ENCODE peak calls at places on chromosome 1, in four cellular contexts. One of them, this sample, is unnamed.

GRCh38 chr1:234206651-234207284 is 166.5 kb upstream of the COA6 start:
- DNase-seq in GM12878: no peak
- DNase-seq in HepG2: peak
- DNase-seq in K562: no peak
- DNase-seq in this sample: peak

GRCh38 chr1:153356392-153357075 is 1.1 kb upstream of the S100A9 start:
- DNase-seq in GM12878: no peak
- DNase-seq in HepG2: no peak
- DNase-seq in K562: no peak
- DNase-seq in this sample: no peak

GRCh38 chr1:212641956-212642355 is 33.4 kb downstream of the ATF3 start:
- DNase-seq in GM12878: no peak
- DNase-seq in HepG2: no peak
- DNase-seq in K562: no peak
- DNase-seq in this sample: no peak

GRCh38 chr1:235090406-235091069 is 38.1 kb downstream of the TOMM20 start:
- DNase-seq in GM12878: no peak
- DNase-seq in K562: no peak
- DNase-seq in HepG2: peak
- DNase-seq in this sample: no peak

GRCh38 chr1:231512147-231512698 is 16.2 kb upstream of the TSNAX start:
- DNase-seq in HepG2: peak
- DNase-seq in GM12878: peak
- DNase-seq in K562: no peak
- DNase-seq in this sample: peak

GRCh38 chr1:31977361-31978131 is 36.1 kb upstream of the KHDRBS1 start:
- DNase-seq in GM12878: no peak
- DNase-seq in HepG2: peak
- DNase-seq in K562: peak
- DNase-seq in this sample: peak

GRCh38 chr1:70048336-70048735 is 157.0 kb downstream of the LRRC40 start:
- DNase-seq in K562: no peak
- DNase-seq in HepG2: no peak
- DNase-seq in GM12878: no peak
- DNase-seq in this sample: no peak

GRCh38 chr1:67889940-67890567 is 56.8 kb upstream of the GNG12 start:
- DNase-seq in HepG2: no peak
- DNase-seq in GM12878: no peak
- DNase-seq in K562: peak
- DNase-seq in this sample: peak

GRCh38 chr1:4016351-4017130 is 116.5 kb upstream of the C1orf174 start:
- DNase-seq in HepG2: no peak
- DNase-seq in GM12878: no peak
- DNase-seq in K562: no peak
- DNase-seq in this sample: no peak

GRCh38 chr1:219837274-219837993 is 90.9 kb downstream of the SLC30A10 start:
- DNase-seq in GM12878: no peak
- DNase-seq in HepG2: peak
- DNase-seq in K562: peak
- DNase-seq in this sample: peak

GRCh38 chr1:226976671-226977287 is 36.7 kb downstream of the COQ8A start:
- DNase-seq in GM12878: no peak
- DNase-seq in K562: no peak
- DNase-seq in HepG2: no peak
- DNase-seq in this sample: no peak

GRCh38 chr1:115666206-115666605 is 24.4 kb downstream of the VANGL1 start:
- DNase-seq in HepG2: no peak
- DNase-seq in K562: no peak
- DNase-seq in GM12878: no peak
- DNase-seq in this sample: no peak

GRCh38 chr1:231161711-231162299 is at the start of gene TRIM67:
- DNase-seq in K562: peak
- DNase-seq in GM12878: no peak
- DNase-seq in HepG2: peak
- DNase-seq in this sample: peak

GRCh38 chr1:154324669-154325582 is at the start of gene ATP8B2:
- DNase-seq in GM12878: no peak
- DNase-seq in HepG2: peak
- DNase-seq in K562: peak
- DNase-seq in this sample: peak

GRCh38 chr1:241834733-241835377 is 13.1 kb upstream of the EXO1 start:
- DNase-seq in K562: no peak
- DNase-seq in HepG2: peak
- DNase-seq in GM12878: no peak
- DNase-seq in this sample: peak

GRCh38 chr1:92408825-92409224 is 77.9 kb downstream of the GFI1 start:
- DNase-seq in K562: no peak
- DNase-seq in GM12878: no peak
- DNase-seq in HepG2: no peak
- DNase-seq in this sample: no peak

GRCh38 chr1:211566431-211567025 is 12.4 kb downstream of the SLC30A1 start:
- DNase-seq in K562: no peak
- DNase-seq in GM12878: peak
- DNase-seq in HepG2: no peak
- DNase-seq in this sample: no peak

GRCh38 chr1:192861860-192862259 is 53.0 kb downstream of the RGS2 start:
- DNase-seq in K562: no peak
- DNase-seq in GM12878: no peak
- DNase-seq in HepG2: no peak
- DNase-seq in this sample: no peak

GRCh38 chr1:1088801-1089680 is 14.9 kb upstream of the RNF223 start:
- DNase-seq in GM12878: no peak
- DNase-seq in K562: no peak
- DNase-seq in HepG2: no peak
- DNase-seq in this sample: no peak

GRCh38 chr1:156152628-156153027 is 757 bp upstream of the SEMA4A start:
- DNase-seq in GM12878: no peak
- DNase-seq in HepG2: no peak
- DNase-seq in K562: no peak
- DNase-seq in this sample: no peak

GRCh38 chr1:244920911-244921310 is 56.6 kb upstream of the HNRNPU start:
- DNase-seq in GM12878: no peak
- DNase-seq in K562: no peak
- DNase-seq in HepG2: no peak
- DNase-seq in this sample: no peak

GRCh38 chr1:53134961-53135734 is 7.3 kb downstream of the SLC1A7 start:
- DNase-seq in HepG2: no peak
- DNase-seq in GM12878: no peak
- DNase-seq in K562: peak
- DNase-seq in this sample: no peak

GRCh38 chr1:31672988-31673387 is 28.3 kb upstream of the PEF1 start:
- DNase-seq in K562: no peak
- DNase-seq in GM12878: no peak
- DNase-seq in HepG2: no peak
- DNase-seq in this sample: no peak

GRCh38 chr1:226638608-226639007 is 90.0 kb downstream of the STUM start:
- DNase-seq in K562: no peak
- DNase-seq in GM12878: no peak
- DNase-seq in HepG2: no peak
- DNase-seq in this sample: no peak

GRCh38 chr1:86247553-86248279 is 91.1 kb upstream of the COL24A1 start:
- DNase-seq in K562: no peak
- DNase-seq in HepG2: no peak
- DNase-seq in GM12878: no peak
- DNase-seq in this sample: no peak

GRCh38 chr1:230754831-230755230 is 7.6 kb downstream of the CAPN9 start:
- DNase-seq in GM12878: no peak
- DNase-seq in K562: no peak
- DNase-seq in HepG2: no peak
- DNase-seq in this sample: no peak

GRCh38 chr1:205589618-205590456 is 42.0 kb downstream of the ELK4 start:
- DNase-seq in GM12878: no peak
- DNase-seq in K562: no peak
- DNase-seq in HepG2: peak
- DNase-seq in this sample: no peak

GRCh38 chr1:209029737-209030136 is 553.8 kb upstream of the CAMK1G start:
- DNase-seq in GM12878: no peak
- DNase-seq in K562: no peak
- DNase-seq in HepG2: no peak
- DNase-seq in this sample: no peak

GRCh38 chr1:44757420-44757819 is 17.8 kb downstream of the KIF2C start:
- DNase-seq in HepG2: no peak
- DNase-seq in K562: no peak
- DNase-seq in GM12878: no peak
- DNase-seq in this sample: no peak

GRCh38 chr1:44760876-44761275 is 14.5 kb upstream of the RPS8 start:
- DNase-seq in GM12878: no peak
- DNase-seq in K562: no peak
- DNase-seq in HepG2: no peak
- DNase-seq in this sample: no peak

GRCh38 chr1:44759077-44759476 is 16.3 kb upstream of the RPS8 start:
- DNase-seq in HepG2: no peak
- DNase-seq in GM12878: no peak
- DNase-seq in K562: no peak
- DNase-seq in this sample: no peak
- TF ChIP-seq JUNB in HepG2: no peak
- TF ChIP-seq JUNB in GM12878: no peak
- TF ChIP-seq JUNB in K562: no peak
- TF ChIP-seq JUNB in this sample: no peak

DNA sequence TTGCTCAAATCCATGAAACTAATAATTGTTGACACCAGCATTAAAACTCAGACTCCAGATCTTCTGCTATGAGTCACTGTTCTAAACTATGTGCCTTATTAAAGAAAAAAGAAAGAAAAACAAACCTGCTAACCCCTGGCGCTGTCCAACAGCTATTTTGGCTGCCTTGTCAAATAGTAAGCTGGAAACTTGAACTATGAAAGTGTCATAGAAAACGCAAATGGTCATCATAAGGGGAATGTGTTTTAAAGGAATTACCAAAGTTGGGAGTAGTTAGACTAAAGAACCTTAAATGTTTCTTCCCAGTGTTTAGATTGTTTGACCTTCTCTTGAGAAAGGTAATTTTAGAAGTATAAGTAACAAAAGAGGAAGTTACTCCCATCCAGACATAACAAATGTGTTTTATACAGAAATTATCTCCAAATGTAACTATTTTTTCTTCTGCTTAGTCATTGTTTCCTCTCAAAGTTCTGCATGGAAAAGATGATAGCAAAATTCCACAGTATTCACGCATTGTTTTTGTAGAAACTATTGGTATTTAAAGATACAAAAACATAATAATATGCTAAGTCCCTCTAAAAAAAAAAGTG is 272.4 kb downstream of the TPR start:
- DNase-seq in HepG2: no peak
- DNase-seq in K562: no peak
- DNase-seq in GM12878: no peak
- DNase-seq in this sample: no peak
- TF ChIP-seq REST in HepG2: no peak
- TF ChIP-seq REST in K562: peak
- TF ChIP-seq REST in GM12878: peak
- TF ChIP-seq REST in this sample: peak

GRCh38 chr1:179089827-179090482 is 8.1 kb downstream of the TOR3A start:
- DNase-seq in K562: no peak
- DNase-seq in HepG2: no peak
- DNase-seq in GM12878: no peak
- DNase-seq in this sample: no peak

GRCh38 chr1:179090522-179090921 is 8.7 kb downstream of the TOR3A start:
- DNase-seq in HepG2: no peak
- DNase-seq in GM12878: no peak
- DNase-seq in K562: no peak
- DNase-seq in this sample: no peak

GRCh38 chr1:179090923-179091322 is 9.1 kb downstream of the TOR3A start:
- DNase-seq in HepG2: no peak
- DNase-seq in GM12878: no peak
- DNase-seq in K562: no peak
- DNase-seq in this sample: no peak

GRCh38 chr1:179092896-179093461 is 11.1 kb downstream of the TOR3A start:
- DNase-seq in K562: no peak
- DNase-seq in HepG2: no peak
- DNase-seq in GM12878: no peak
- DNase-seq in this sample: no peak

GRCh38 chr1:179091691-179092165 is 9.9 kb downstream of the TOR3A start:
- DNase-seq in HepG2: peak
- DNase-seq in GM12878: no peak
- DNase-seq in K562: no peak
- DNase-seq in this sample: no peak
- TF ChIP-seq HDAC2 in HepG2: peak
- TF ChIP-seq HDAC2 in GM12878: no peak
- TF ChIP-seq HDAC2 in K562: no peak
- TF ChIP-seq HDAC2 in this sample: no peak

GRCh38 chr1:36091141-36091540 is 2.4 kb downstream of the ADPRS start:
- DNase-seq in K562: no peak
- DNase-seq in HepG2: no peak
- DNase-seq in GM12878: no peak
- DNase-seq in this sample: no peak
- TF ChIP-seq JUNB in K562: no peak
- TF ChIP-seq JUNB in HepG2: no peak
- TF ChIP-seq JUNB in GM12878: no peak
- TF ChIP-seq JUNB in this sample: no peak

DNA sequence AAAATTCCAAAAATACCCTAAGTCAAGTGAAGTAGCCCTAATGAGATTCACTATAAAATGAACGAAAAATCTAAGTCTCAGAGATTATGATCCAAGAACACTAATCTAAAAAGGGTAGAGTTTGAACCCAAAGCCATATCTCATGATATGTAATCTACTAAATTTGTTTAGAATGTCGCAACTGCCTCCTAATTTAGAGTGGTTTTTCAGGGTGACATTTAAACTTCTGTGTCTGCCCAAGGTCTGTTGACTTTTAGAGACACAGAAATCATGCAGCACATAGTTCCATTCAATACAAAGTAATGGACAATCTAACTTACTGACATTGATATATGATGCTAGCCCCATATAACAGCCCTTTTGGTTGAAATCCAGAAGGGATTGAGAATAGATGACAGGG is 28.9 kb downstream of the FMO3 start:
- DNase-seq in K562: no peak
- DNase-seq in GM12878: no peak
- DNase-seq in HepG2: no peak
- DNase-seq in this sample: no peak
- TF ChIP-seq REST in K562: no peak
- TF ChIP-seq REST in GM12878: no peak
- TF ChIP-seq REST in HepG2: no peak
- TF ChIP-seq REST in this sample: no peak

DNA sequence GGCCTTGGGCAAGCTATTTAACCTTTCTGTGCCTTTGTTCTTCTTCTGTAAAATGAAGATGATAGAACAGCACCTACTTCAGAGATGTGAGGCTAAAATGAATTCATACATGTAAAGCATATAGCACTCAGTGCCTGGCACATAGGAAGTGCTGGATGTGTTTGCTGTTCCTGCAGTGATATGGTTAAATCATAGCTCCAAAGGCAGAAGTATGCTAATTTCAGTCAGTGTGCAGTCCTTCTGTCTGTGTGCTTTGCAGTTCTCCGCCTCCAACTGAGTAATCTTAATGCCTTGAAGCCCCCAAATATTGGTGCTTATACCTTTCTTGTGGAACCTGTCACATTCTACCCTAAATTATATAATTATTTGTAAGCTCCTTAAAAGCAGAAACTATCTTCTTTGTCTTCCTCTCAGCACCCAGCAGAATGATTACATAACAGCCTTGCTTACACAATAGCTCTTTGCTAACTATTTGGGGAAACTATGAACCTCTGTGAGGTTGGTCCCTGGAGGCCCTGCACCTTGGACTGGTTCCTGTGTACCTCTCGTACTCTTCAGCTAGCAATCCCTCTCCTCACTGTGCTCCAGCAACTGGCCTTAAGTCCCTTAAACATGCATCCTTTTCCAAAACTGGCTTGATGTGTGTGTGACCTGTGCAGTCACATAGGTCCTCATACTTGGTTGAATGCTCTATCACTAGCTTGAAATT is 57.0 kb upstream of the CACYBP start:
- DNase-seq in K562: no peak
- DNase-seq in HepG2: peak
- DNase-seq in GM12878: no peak
- DNase-seq in this sample: no peak
- TF ChIP-seq HDAC2 in K562: no peak
- TF ChIP-seq HDAC2 in HepG2: peak
- TF ChIP-seq HDAC2 in GM12878: no peak
- TF ChIP-seq HDAC2 in this sample: no peak